ENCODE peak calls at places on chromosome 14, in ten cellular contexts. P is hypothalamus, R is cerebellar cortex, F is NCI-H2171 treated with DMSO at 0.1 percent for 48 hours, Z is cardiac muscle cell, C is T follicular helper cell, M is lung, U is activated T-helper 1 cell treated with Interleukin-2 at 50 U/mL for 16 hours, S is GM10248, Q is NCI-H1092. V is an unnamed sample.

GRCh38 chr14:73709904-73710469 is 4.2 kb downstream of the PNMA1 start:
- DNase-seq in Z (no peak), Q (no peak), S (no peak), F (no peak), C (no peak), U (no peak), P (no peak), R (no peak), M (no peak), V (no peak)

GRCh38 chr14:39366460-39367386 is 65.5 kb downstream of the FBXO33 start:
- DNase-seq in Q (no peak), U (no peak), C (no peak), S (no peak), Z (no peak), R (no peak), P (no peak), F (no peak), M (no peak), V (no peak)

GRCh38 chr14:61051046-61051445 is 70.0 kb downstream of the SLC38A6 start:
- DNase-seq in F (no peak), P (no peak), U (no peak), M (no peak), S (no peak), R (peak; percentile 42), C (no peak), Z (peak; percentile 26), Q (no peak), V (no peak)

GRCh38 chr14:54129850-54130640 is 173.4 kb upstream of the BMP4 start:
- DNase-seq in Z (no peak), U (no peak), M (no peak), C (no peak), P (no peak), S (no peak), R (no peak), F (no peak), Q (no peak), V (no peak)

GRCh38 chr14:79510659-79511058 is 700.6 kb downstream of the DIO2 start:
- DNase-seq in U (no peak), Z (no peak), P (no peak), Q (no peak), C (no peak), R (no peak), M (no peak), S (no peak), F (peak; percentile 68), V (no peak)

GRCh38 chr14:71680733-71681387 is 251.4 kb upstream of the RGS6 start:
- DNase-seq in S (no peak), F (no peak), P (no peak), Z (no peak), Q (no peak), C (no peak), U (no peak), R (no peak), M (no peak), V (no peak)

GRCh38 chr14:64912256-64912655 is 2.0 kb upstream of the CHURC1 start:
- DNase-seq in Q (no peak), U (no peak), Z (no peak), M (no peak), F (no peak), C (no peak), R (no peak), P (no peak), S (no peak), V (no peak)

GRCh38 chr14:35285168-35285990 is 6.8 kb upstream of the PSMA6 start:
- DNase-seq in R (no peak), Z (no peak), S (peak; percentile 68), C (no peak), M (no peak), F (no peak), U (no peak), P (no peak), Q (no peak), V (no peak)

GRCh38 chr14:24411468-24412454 is 13.0 kb downstream of the NYNRIN start:
- DNase-seq in U (no peak), Z (peak; percentile 50), Q (peak; percentile 23), S (peak; percentile 70), R (peak; percentile 67), M (no peak), P (no peak), C (no peak), F (peak; percentile 59), V (peak; percentile 12)

GRCh38 chr14:59482471-59483331 is 1.5 kb downstream of the L3HYPDH start:
- DNase-seq in M (no peak), R (peak; percentile 49), C (no peak), Q (no peak), U (no peak), Z (peak; percentile 23), P (no peak), F (peak; percentile 72), S (no peak), V (no peak)

GRCh38 chr14:61461808-61462275 is 140.5 kb downstream of the PRKCH start:
- DNase-seq in P (no peak), S (peak; percentile 55), F (peak; percentile 85), Q (peak; percentile 47), M (no peak), U (no peak), Z (peak; percentile 71), C (no peak), R (peak; percentile 89), V (peak; percentile 81)

GRCh38 chr14:92701826-92702225 is 46.6 kb downstream of the LGMN start:
- DNase-seq in U (no peak), R (no peak), Q (no peak), M (no peak), C (no peak), S (no peak), Z (no peak), P (no peak), F (no peak), V (no peak)

GRCh38 chr14:76720382-76720813 is 40.9 kb upstream of the VASH1 start:
- DNase-seq in F (peak; percentile 88), C (no peak), P (no peak), Q (peak; percentile 60), S (peak; percentile 59), Z (peak; percentile 81), M (peak; percentile 36), U (no peak), R (no peak), V (peak; percentile 4)

GRCh38 chr14:34018564-34019244 is 67.8 kb upstream of the EGLN3 start:
- DNase-seq in Q (no peak), Z (no peak), F (no peak), R (no peak), M (no peak), U (no peak), P (no peak), S (no peak), C (no peak), V (peak; percentile 76)

GRCh38 chr14:104560586-104560945 is 19.0 kb upstream of the C14orf180 start:
- DNase-seq in M (no peak), R (no peak), P (no peak), C (no peak), S (no peak), Z (no peak), F (no peak), Q (no peak), U (no peak), V (no peak)

GRCh38 chr14:63547798-63548335 is 4.7 kb upstream of the PPP2R5E start:
- DNase-seq in C (no peak), F (no peak), M (no peak), S (no peak), P (no peak), Q (no peak), Z (no peak), R (no peak), U (no peak), V (no peak)

GRCh38 chr14:26775765-26776577 is 178.1 kb upstream of the NOVA1 start:
- DNase-seq in S (no peak), M (no peak), P (no peak), R (no peak), Z (no peak), C (no peak), F (no peak), Q (no peak), U (no peak), V (no peak)

GRCh38 chr14:63453443-63453936 is 89.7 kb downstream of the PPP2R5E start:
- DNase-seq in C (no peak), F (no peak), S (no peak), U (no peak), M (peak; percentile 35), Z (peak; percentile 8), Q (no peak), P (no peak), R (peak; percentile 25), V (no peak)

GRCh38 chr14:99081156-99081765 is 190.7 kb downstream of the BCL11B start:
- DNase-seq in Q (no peak), Z (no peak), U (no peak), P (no peak), R (no peak), M (no peak), C (no peak), S (no peak), F (no peak), V (no peak)

GRCh38 chr14:77040995-77041744 is 12.7 kb upstream of the IRF2BPL start:
- DNase-seq in M (no peak), S (no peak), P (no peak), Q (no peak), Z (no peak), F (peak; percentile 79), C (peak; percentile 44), R (peak; percentile 70), U (no peak), V (peak; percentile 76)

GRCh38 chr14:45135181-45135580 is 549 bp upstream of the FANCM start:
- DNase-seq in Q (no peak), S (no peak), Z (peak; percentile 32), M (no peak), R (no peak), P (no peak), C (no peak), F (peak; percentile 77), U (no peak), V (no peak)

GRCh38 chr14:34361504-34362011 is 100.5 kb downstream of the SPTSSA start:
- DNase-seq in Q (no peak), M (no peak), C (no peak), S (no peak), Z (no peak), F (no peak), R (no peak), P (no peak), U (no peak), V (no peak)

GRCh38 chr14:86604546-86604945 is 1074.6 kb downstream of the FLRT2 start:
- DNase-seq in S (no peak), P (no peak), M (no peak), R (no peak), U (no peak), C (no peak), F (no peak), Q (no peak), Z (no peak), V (no peak)

GRCh38 chr14:84646791-84647500 is 883.0 kb upstream of the FLRT2 start:
- DNase-seq in S (no peak), Q (no peak), P (no peak), R (no peak), Z (no peak), M (no peak), U (no peak), F (no peak), C (no peak), V (no peak)

GRCh38 chr14:69571879-69572633 is 2.6 kb downstream of the CCDC177 start:
- DNase-seq in Q (no peak), F (no peak), Z (peak; percentile 72), P (no peak), C (no peak), R (no peak), M (no peak), U (no peak), S (no peak), V (no peak)

GRCh38 chr14:76793956-76794355 is 18.7 kb downstream of the ANGEL1 start:
- DNase-seq in Q (no peak), C (no peak), P (no peak), F (no peak), M (no peak), S (no peak), R (no peak), Z (no peak), U (no peak), V (no peak)

GRCh38 chr14:104870368-104871144 is 5.5 kb downstream of the CEP170B start:
- DNase-seq in F (no peak), Q (no peak), M (no peak), Z (peak; percentile 37), P (no peak), C (peak; percentile 21), S (no peak), U (no peak), R (no peak), V (no peak)

GRCh38 chr14:31025335-31026075 is at the start of gene AP4S1:
- DNase-seq in Q (peak; percentile 16), M (peak; percentile 40), S (peak; percentile 39), R (peak; percentile 40), C (peak; percentile 20), F (peak; percentile 72), Z (peak; percentile 64), P (peak; percentile 80), U (peak; percentile 15), V (peak; percentile 37)